ENCODE peak calls at places on chromosomes 12 and 14, in seven cellular contexts. Z is stomach, T is K562, V is Panc1, C is SK-N-SH, H is HCT116, M is H1. Y is an unnamed sample. For H3K4me1, the result is how much of the 10 kb centered on the place peaks cover.

GRCh38 chr14:93686313-93686712 is 102.0 kb downstream of the PRIMA1 start:
- DNase-seq in Z (no peak), T (no peak), V (no peak), C (no peak), H (no peak), M (no peak), Y (no peak)

GRCh38 chr12:31687101-31687527 is 27.6 kb downstream of the ETFBKMT start:
- DNase-seq in Z (no peak), T (no peak), V (no peak), C (no peak), H (no peak), M (no peak), Y (no peak)

GRCh38 chr12:91307957-91308705 is 125.5 kb upstream of the DCN start:
- DNase-seq in Z (no peak), T (no peak), V (no peak), C (no peak), H (no peak), M (no peak), Y (no peak)

GRCh38 chr12:52271157-52271556 is 3.3 kb upstream of the KRT86 start:
- DNase-seq in Z (no peak), T (no peak), V (no peak), C (no peak), H (no peak), M (no peak), Y (no peak)

GRCh38 chr12:75815756-75816155 is 215.8 kb downstream of the PHLDA1 start:
- DNase-seq in Z (no peak), T (no peak), V (no peak), C (no peak), H (no peak), M (no peak), Y (no peak)

GRCh38 chr14:92676031-92676430 is 72.4 kb downstream of the LGMN start:
- DNase-seq in Z (no peak), T (no peak), V (no peak), C (no peak), H (no peak), M (no peak), Y (no peak)

GRCh38 chr14:51545396-51545795 is 106.3 kb upstream of the FRMD6 start:
- DNase-seq in Z (no peak), T (no peak), V (no peak), C (no peak), H (no peak), M (no peak), Y (no peak)

GRCh38 chr12:96208801-96209534 is 14.8 kb downstream of the ELK3 start:
- DNase-seq in Z (no peak), T (no peak), V (no peak), C (no peak), H (no peak), M (no peak), Y (no peak)

GRCh38 chr12:108313609-108314331 is 25.3 kb downstream of the CMKLR1 start:
- DNase-seq in Z (no peak), T (no peak), V (no peak), C (peak), H (no peak), M (no peak), Y (no peak)

GRCh38 chr14:89336338-89336737 is 80.7 kb downstream of the FOXN3 start:
- DNase-seq in Z (no peak), T (no peak), V (no peak), C (no peak), H (no peak), M (no peak), Y (no peak)
- TF ChIP-seq CTCF in Z (no peak), T (no peak), V (no peak), C (no peak), H (no peak), M (no peak), Y (no peak)

GRCh38 chr12:115204957-115205754 is 521.2 kb upstream of the TBX3 start:
- DNase-seq in Z (no peak), T (no peak), V (no peak), C (no peak), H (no peak), M (no peak), Y (no peak)
- TF ChIP-seq POLR2AphosphoS5 in Z (no peak), T (no peak), V (no peak), C (no peak), H (no peak), M (no peak), Y (no peak)

GRCh38 chr12:89632778-89633177 is 75.9 kb downstream of the ATP2B1 start:
- DNase-seq in Z (no peak), T (no peak), V (no peak), C (no peak), H (no peak), M (no peak), Y (no peak)
- H3K4me1 ChIP-seq in Z (under half), T (under half), V (under half), C (under half), H (under half), M (under half), Y (under half)

GRCh38 chr14:100748944-100749343 is 22.3 kb downstream of the DLK1 start:
- DNase-seq in Z (no peak), T (no peak), V (no peak), C (no peak), H (no peak), M (no peak), Y (no peak)
- TF ChIP-seq CTCF in Z (no peak), T (peak), V (no peak), C (no peak), H (no peak), M (peak), Y (no peak)

GRCh38 chr12:64682572-64683277 is 72.4 kb downstream of the RASSF3 start:
- DNase-seq in Z (no peak), T (no peak), V (no peak), C (peak), H (no peak), M (no peak), Y (no peak)
- TF ChIP-seq POLR2AphosphoS5 in Z (peak), T (no peak), V (no peak), C (peak), H (no peak), M (no peak), Y (peak)

DNA sequence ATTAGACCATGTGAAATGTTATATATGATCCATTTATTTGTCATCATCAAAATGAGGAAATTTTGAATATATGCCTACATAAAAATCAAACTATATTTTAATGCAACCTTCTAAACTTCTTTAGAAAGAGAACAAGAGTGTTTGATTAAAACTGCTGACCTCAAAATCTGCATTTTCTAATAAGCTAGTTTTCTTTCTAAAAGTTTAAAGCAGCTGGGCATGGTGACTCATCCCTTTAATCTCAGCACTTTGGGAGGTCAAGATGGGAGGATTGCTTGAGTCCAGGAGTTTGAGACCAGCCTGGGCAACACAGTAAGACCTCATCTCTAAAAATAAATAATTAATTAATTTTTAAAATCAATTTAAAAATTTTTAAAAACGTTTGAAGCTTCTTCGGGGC is 36.2 kb downstream of the GNPTAB start:
- DNase-seq in Z (no peak), T (no peak), V (no peak), C (no peak), H (no peak), M (no peak), Y (no peak)
- H3K4me1 ChIP-seq in Z (under half), T (under half), V (under half), C (under half), H (under half), M (under half), Y (under half)

DNA sequence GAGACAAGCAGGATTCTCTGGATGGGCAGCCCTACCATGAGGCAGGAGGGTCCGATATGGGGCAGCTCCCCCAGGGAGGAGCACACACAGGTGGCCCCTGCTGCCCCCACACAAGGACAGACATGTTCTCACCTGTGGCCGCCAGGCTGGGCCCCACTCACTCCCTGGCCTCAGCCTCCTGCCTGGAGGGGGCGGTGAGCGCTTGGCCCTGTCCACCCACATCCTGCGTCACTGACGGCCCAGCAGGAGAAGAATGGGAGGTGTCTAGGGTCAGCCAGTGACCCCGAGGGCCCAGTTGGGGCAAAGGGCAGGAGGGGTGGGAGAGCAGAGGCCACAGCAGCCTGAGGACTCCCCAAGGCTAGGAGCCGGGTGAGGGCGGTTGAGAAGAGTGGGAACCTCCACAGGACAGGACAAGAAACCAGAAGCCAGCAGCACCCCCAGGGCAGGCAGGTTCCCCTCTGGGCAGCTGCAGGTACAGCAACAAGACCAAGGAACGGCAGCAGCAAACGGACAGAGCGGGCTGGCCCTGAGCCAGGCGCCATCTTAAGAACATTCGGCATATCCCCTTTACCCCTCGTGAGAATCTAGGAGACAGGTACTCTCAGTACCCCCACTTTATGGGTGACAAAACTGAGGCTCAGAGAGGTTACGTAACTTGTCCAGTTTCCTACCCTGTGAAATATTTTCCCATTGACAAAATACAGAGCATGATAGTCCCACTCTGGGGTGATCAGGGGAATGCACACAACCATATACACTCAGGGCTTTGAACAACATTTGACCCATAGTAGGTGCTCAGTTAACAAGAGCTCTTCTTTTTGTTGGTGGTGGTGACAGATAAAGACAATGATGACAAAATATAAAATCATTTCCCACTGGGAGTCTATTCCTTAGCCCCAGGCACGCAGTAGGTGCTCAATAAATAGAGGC is 74.3 kb downstream of the NCOR2 start:
- DNase-seq in Z (no peak), T (peak), V (no peak), C (no peak), H (no peak), M (no peak), Y (no peak)
- TF ChIP-seq CTCF in Z (no peak), T (peak), V (no peak), C (no peak), H (no peak), M (no peak), Y (no peak)

GRCh38 chr12:106013941-106014340 is 124.8 kb downstream of the NUAK1 start:
- DNase-seq in Z (no peak), T (no peak), V (no peak), C (no peak), H (no peak), M (no peak), Y (no peak)
- TF ChIP-seq POLR2AphosphoS5 in Z (no peak), T (no peak), V (no peak), C (no peak), H (no peak), M (no peak), Y (no peak)